ENCODE peak calls at places on chromosomes 3 and 15, in four cellular contexts. One of them, this sample, is unnamed.

GRCh38 chr3:39101022-39101689 is 6.3 kb downstream of the GORASP1 start:
- DNase-seq in AG20443: peak
- DNase-seq in HFFc6: peak
- DNase-seq in GM19239: peak
- DNase-seq in this sample: no peak

GRCh38 chr3:131026321-131027151 is at the start of the genes ASTE1 and NEK11:
- DNase-seq in AG20443: peak
- DNase-seq in GM19239: peak
- DNase-seq in HFFc6: peak
- DNase-seq in this sample: peak

GRCh38 chr3:134796313-134797079 is 1.4 kb downstream of the EPHB1 start:
- DNase-seq in GM19239: no peak
- DNase-seq in AG20443: peak
- DNase-seq in HFFc6: no peak
- DNase-seq in this sample: no peak

GRCh38 chr3:127831723-127832172 is 9.4 kb upstream of the MGLL start:
- DNase-seq in AG20443: peak
- DNase-seq in GM19239: no peak
- DNase-seq in HFFc6: no peak
- DNase-seq in this sample: no peak

GRCh38 chr3:189983612-189984011 is 137.1 kb downstream of the P3H2 start:
- DNase-seq in GM19239: no peak
- DNase-seq in HFFc6: no peak
- DNase-seq in AG20443: no peak
- DNase-seq in this sample: no peak

GRCh38 chr3:31377045-31377642 is 155.6 kb upstream of the STT3B start:
- DNase-seq in AG20443: peak
- DNase-seq in GM19239: no peak
- DNase-seq in HFFc6: peak
- DNase-seq in this sample: peak

GRCh38 chr15:58506064-58506490 is 74.3 kb downstream of the LIPC start:
- DNase-seq in HFFc6: no peak
- DNase-seq in AG20443: no peak
- DNase-seq in GM19239: no peak
- DNase-seq in this sample: no peak

GRCh38 chr15:68684476-68684875 is 105.7 kb downstream of the CORO2B start:
- DNase-seq in HFFc6: no peak
- DNase-seq in AG20443: no peak
- DNase-seq in GM19239: no peak
- DNase-seq in this sample: no peak

GRCh38 chr3:171295502-171296373 is 164.5 kb downstream of the TNIK start:
- DNase-seq in AG20443: no peak
- DNase-seq in GM19239: no peak
- DNase-seq in HFFc6: no peak
- DNase-seq in this sample: no peak

GRCh38 chr3:143600762-143601161 is 247.5 kb downstream of the SLC9A9 start:
- DNase-seq in GM19239: no peak
- DNase-seq in HFFc6: no peak
- DNase-seq in AG20443: no peak
- DNase-seq in this sample: no peak

GRCh38 chr3:55285156-55285555 is 201.9 kb downstream of the WNT5A start:
- DNase-seq in GM19239: no peak
- DNase-seq in HFFc6: peak
- DNase-seq in AG20443: peak
- DNase-seq in this sample: no peak

This sample was measured in Panc1.